ENCODE peak calls at places on chromosomes 13 and 19, in five cellular contexts. One of them, this sample, is unnamed.

GRCh38 chr19:34773555-34773864 is 495 bp upstream of the ZNF599 start:
- DNase-seq in H1: no peak
- DNase-seq in H9: no peak
- DNase-seq in mesenchymal stem cell: no peak
- DNase-seq in IMR-90: no peak
- DNase-seq in this sample: no peak

GRCh38 chr19:50705422-50706019 is 14.1 kb downstream of the SHANK1 start:
- DNase-seq in H1: no peak
- DNase-seq in H9: peak; percentile 67
- DNase-seq in mesenchymal stem cell: peak; percentile 5
- DNase-seq in IMR-90: peak; percentile 76
- DNase-seq in this sample: no peak

GRCh38 chr13:98974053-98974452 is 3.8 kb downstream of the DOCK9 start:
- DNase-seq in H1: no peak
- DNase-seq in H9: no peak
- DNase-seq in mesenchymal stem cell: no peak
- DNase-seq in IMR-90: no peak
- DNase-seq in this sample: no peak

GRCh38 chr19:32041681-32042292 is 303.6 kb upstream of the ZNF507 start:
- DNase-seq in H1: no peak
- DNase-seq in H9: peak; percentile 43
- DNase-seq in mesenchymal stem cell: peak; percentile 41
- DNase-seq in IMR-90: peak; percentile 31
- DNase-seq in this sample: peak; percentile 57

GRCh38 chr13:30255696-30256095 is 51.7 kb downstream of the KATNAL1 start:
- DNase-seq in H1: no peak
- DNase-seq in H9: no peak
- DNase-seq in mesenchymal stem cell: no peak
- DNase-seq in IMR-90: no peak
- DNase-seq in this sample: no peak

GRCh38 chr19:30371960-30372824 is at the start of gene ZNF536:
- DNase-seq in H1: no peak
- DNase-seq in H9: no peak
- DNase-seq in mesenchymal stem cell: no peak
- DNase-seq in IMR-90: no peak
- DNase-seq in this sample: no peak

GRCh38 chr19:11479470-11480080 is 1.3 kb downstream of the ELAVL3 start:
- DNase-seq in H1: peak; percentile 67
- DNase-seq in H9: peak; percentile 92
- DNase-seq in mesenchymal stem cell: no peak
- DNase-seq in IMR-90: no peak
- DNase-seq in this sample: peak; percentile 50

GRCh38 chr13:109900320-109900719 is 113.9 kb upstream of the IRS2 start:
- DNase-seq in H1: no peak
- DNase-seq in H9: no peak
- DNase-seq in mesenchymal stem cell: no peak
- DNase-seq in IMR-90: no peak
- DNase-seq in this sample: no peak

GRCh38 chr19:48756686-48757085 is 1.4 kb downstream of the FGF21 start:
- DNase-seq in H1: no peak
- DNase-seq in H9: no peak
- DNase-seq in mesenchymal stem cell: no peak
- DNase-seq in IMR-90: no peak
- DNase-seq in this sample: no peak

GRCh38 chr13:104773775-104774174 is 1707.6 kb upstream of the SLC10A2 start:
- DNase-seq in H1: no peak
- DNase-seq in H9: no peak
- DNase-seq in mesenchymal stem cell: peak; percentile 82
- DNase-seq in IMR-90: peak; percentile 54
- DNase-seq in this sample: peak; percentile 35

GRCh38 chr13:78632956-78633355 is 26.0 kb downstream of the OBI1 start:
- DNase-seq in H1: no peak
- DNase-seq in H9: no peak
- DNase-seq in mesenchymal stem cell: no peak
- DNase-seq in IMR-90: no peak
- DNase-seq in this sample: no peak
- H4K91ac ChIP-seq in H1: no peak overlapping the region
- H4K91ac ChIP-seq in H9: no peak overlapping the region
- H4K91ac ChIP-seq in mesenchymal stem cell: no peak overlapping the region
- H4K91ac ChIP-seq in IMR-90: no peak overlapping the region
- H4K91ac ChIP-seq in this sample: no peak overlapping the region

DNA sequence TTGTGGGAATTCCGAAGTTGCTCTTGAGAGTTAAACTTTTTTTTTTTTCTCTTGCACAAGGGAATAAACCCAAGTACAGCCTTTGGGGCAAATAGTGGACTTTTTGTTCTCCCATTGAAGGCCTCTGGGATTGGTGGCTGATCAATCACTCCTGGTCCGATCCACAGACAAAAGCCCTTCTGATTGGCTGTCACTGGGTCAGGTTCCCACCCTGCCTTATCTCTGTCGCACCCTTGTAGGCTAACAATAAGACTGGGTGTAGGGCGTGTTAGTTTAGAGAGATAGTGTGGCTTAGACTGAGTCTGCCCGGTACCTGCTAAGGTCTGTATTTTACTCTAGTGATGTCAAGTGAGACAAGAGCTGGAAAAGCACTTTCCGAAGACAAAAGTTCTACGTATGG is 380.8 kb downstream of the NDFIP2 start:
- DNase-seq in H1: no peak
- DNase-seq in H9: no peak
- DNase-seq in mesenchymal stem cell: no peak
- DNase-seq in IMR-90: no peak
- DNase-seq in this sample: no peak
- H2BK15ac ChIP-seq in H1: no peak overlapping the region
- H2BK15ac ChIP-seq in H9: no peak overlapping the region
- H2BK15ac ChIP-seq in mesenchymal stem cell: no peak overlapping the region
- H2BK15ac ChIP-seq in IMR-90: no peak overlapping the region
- H2BK15ac ChIP-seq in this sample: no peak overlapping the region

DNA sequence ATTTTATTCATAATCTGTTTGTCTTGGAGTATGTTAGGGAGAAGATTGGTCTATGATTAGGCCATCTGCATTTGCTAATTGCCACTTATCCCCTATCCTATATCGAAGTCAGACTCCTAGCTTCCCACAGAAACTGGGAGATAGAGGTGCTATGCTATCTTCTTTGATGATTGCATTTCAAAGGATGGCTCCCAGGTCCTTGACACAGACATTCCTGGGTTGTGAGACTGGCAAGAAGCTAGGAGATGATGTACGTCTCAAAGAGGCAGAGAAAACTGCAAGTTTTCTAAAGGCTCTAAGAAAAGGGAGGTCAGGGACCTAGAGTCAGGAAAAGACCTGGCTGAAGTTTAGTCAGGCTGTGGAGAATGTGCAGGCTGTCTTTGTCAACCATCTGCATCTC is 1251.9 kb downstream of the PCDH17 start:
- DNase-seq in H1: no peak
- DNase-seq in H9: no peak
- DNase-seq in mesenchymal stem cell: no peak
- DNase-seq in IMR-90: no peak
- DNase-seq in this sample: no peak
- H2BK120ac ChIP-seq in H1: no peak overlapping the region
- H2BK120ac ChIP-seq in H9: no peak overlapping the region
- H2BK120ac ChIP-seq in mesenchymal stem cell: no peak overlapping the region
- H2BK120ac ChIP-seq in IMR-90: no peak overlapping the region
- H2BK120ac ChIP-seq in this sample: no peak overlapping the region

GRCh38 chr19:18417250-18418033 is 1.8 kb upstream of the SSBP4 start:
- DNase-seq in H1: no peak
- DNase-seq in H9: peak; percentile 85
- DNase-seq in mesenchymal stem cell: peak; percentile 93
- DNase-seq in IMR-90: peak; percentile 73
- DNase-seq in this sample: peak; percentile 67

GRCh38 chr19:18418725-18419194 is 438 bp upstream of the SSBP4 start:
- DNase-seq in H1: no peak
- DNase-seq in H9: no peak
- DNase-seq in mesenchymal stem cell: peak; percentile 68
- DNase-seq in IMR-90: no peak
- DNase-seq in this sample: no peak

GRCh38 chr19:18416778-18417249 is 2.4 kb upstream of the SSBP4 start:
- DNase-seq in H1: no peak
- DNase-seq in H9: peak; percentile 87
- DNase-seq in mesenchymal stem cell: peak; percentile 97
- DNase-seq in IMR-90: peak; percentile 78
- DNase-seq in this sample: peak; percentile 77

GRCh38 chr19:18419195-18419698 is at the start of gene SSBP4:
- DNase-seq in H1: no peak
- DNase-seq in H9: no peak
- DNase-seq in mesenchymal stem cell: peak; percentile 82
- DNase-seq in IMR-90: peak; percentile 70
- DNase-seq in this sample: peak; percentile 76

DNA sequence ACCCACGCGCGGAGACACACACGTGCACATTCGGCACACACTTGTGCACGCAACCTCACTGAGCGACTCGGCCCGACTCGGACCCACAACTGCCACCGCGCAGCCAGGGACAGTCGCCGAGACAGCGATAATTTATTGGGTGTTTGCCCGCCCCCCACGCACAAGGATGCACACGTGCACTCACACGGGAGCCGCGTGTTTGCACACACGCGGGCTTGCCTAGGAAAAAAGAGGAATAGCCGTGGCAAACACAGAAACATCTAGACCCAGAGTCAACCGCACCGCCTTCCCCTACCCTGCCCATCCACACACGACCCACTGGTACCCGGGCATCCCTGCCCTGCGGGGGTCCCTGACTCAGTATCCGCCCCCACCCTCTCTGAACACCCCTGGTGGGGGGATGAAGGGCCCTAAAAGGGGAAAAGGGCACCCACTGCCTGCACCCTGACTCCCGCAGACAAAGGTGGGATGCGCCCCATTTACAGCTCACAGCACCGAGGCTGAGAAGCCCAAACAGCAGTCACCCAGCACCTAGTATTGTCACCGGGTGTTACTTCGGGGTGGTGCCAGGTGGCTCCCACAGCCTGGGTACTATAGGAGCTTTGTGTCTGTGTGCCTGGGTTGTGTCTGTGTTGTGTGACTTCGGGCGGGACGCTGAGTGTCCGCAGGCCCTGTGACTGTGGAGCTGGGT is 1.0 kb upstream of the SSBP4 start:
- DNase-seq in H1: no peak
- DNase-seq in H9: no peak
- DNase-seq in mesenchymal stem cell: no peak
- DNase-seq in IMR-90: no peak
- DNase-seq in this sample: no peak
- H4K91ac ChIP-seq in H1: peak overlapping the region; percentile 99
- H4K91ac ChIP-seq in H9: no peak overlapping the region
- H4K91ac ChIP-seq in mesenchymal stem cell: peak overlapping the region; percentile 99
- H4K91ac ChIP-seq in IMR-90: peak overlapping the region; percentile 91
- H4K91ac ChIP-seq in this sample: peak overlapping the region; percentile 56

GRCh38 chr13:79997244-79997643 is 343.7 kb downstream of the SPRY2 start:
- DNase-seq in H1: no peak
- DNase-seq in H9: no peak
- DNase-seq in mesenchymal stem cell: peak; percentile 51
- DNase-seq in IMR-90: peak; percentile 15
- DNase-seq in this sample: no peak

GRCh38 chr13:79998386-79998785 is 342.5 kb downstream of the SPRY2 start:
- DNase-seq in H1: no peak
- DNase-seq in H9: no peak
- DNase-seq in mesenchymal stem cell: no peak
- DNase-seq in IMR-90: no peak
- DNase-seq in this sample: no peak

GRCh38 chr13:80000679-80001509 is 340.0 kb downstream of the SPRY2 start:
- DNase-seq in H1: no peak
- DNase-seq in H9: no peak
- DNase-seq in mesenchymal stem cell: no peak
- DNase-seq in IMR-90: no peak
- DNase-seq in this sample: no peak

GRCh38 chr13:79999601-80000000 is 341.3 kb downstream of the SPRY2 start:
- DNase-seq in H1: no peak
- DNase-seq in H9: no peak
- DNase-seq in mesenchymal stem cell: no peak
- DNase-seq in IMR-90: peak; percentile 15
- DNase-seq in this sample: no peak

DNA sequence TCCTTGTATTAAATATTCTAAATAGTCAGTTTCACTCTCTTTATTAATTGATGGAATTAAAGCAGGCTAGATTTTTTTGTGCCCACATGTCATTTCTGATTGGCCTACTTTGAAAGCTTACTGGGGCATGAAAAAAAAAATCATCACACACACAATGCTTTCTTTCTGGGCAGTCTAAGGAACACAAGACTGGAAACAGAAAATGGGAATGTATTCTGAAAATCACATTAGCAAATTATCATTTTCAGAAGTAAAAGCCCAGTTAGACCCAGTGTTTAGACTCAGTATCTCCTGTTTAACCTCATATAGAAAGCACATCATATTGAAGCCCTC is 339.4 kb downstream of the SPRY2 start:
- DNase-seq in H1: no peak
- DNase-seq in H9: no peak
- DNase-seq in mesenchymal stem cell: no peak
- DNase-seq in IMR-90: no peak
- DNase-seq in this sample: no peak
- H2BK15ac ChIP-seq in H1: no peak overlapping the region
- H2BK15ac ChIP-seq in H9: no peak overlapping the region
- H2BK15ac ChIP-seq in mesenchymal stem cell: no peak overlapping the region
- H2BK15ac ChIP-seq in IMR-90: no peak overlapping the region
- H2BK15ac ChIP-seq in this sample: no peak overlapping the region

GRCh38 chr19:17125052-17125727 is 49.6 kb downstream of the MYO9B start:
- DNase-seq in H1: no peak
- DNase-seq in H9: no peak
- DNase-seq in mesenchymal stem cell: no peak
- DNase-seq in IMR-90: peak; percentile 34
- DNase-seq in this sample: no peak
- H2BK120ac ChIP-seq in H1: no peak overlapping the region
- H2BK120ac ChIP-seq in H9: no peak overlapping the region
- H2BK120ac ChIP-seq in mesenchymal stem cell: no peak overlapping the region
- H2BK120ac ChIP-seq in IMR-90: peak overlapping the region; percentile 79
- H2BK120ac ChIP-seq in this sample: no peak overlapping the region

GRCh38 chr19:38276942-38277517 is 12.7 kb downstream of the SPINT2 start:
- DNase-seq in H1: no peak
- DNase-seq in H9: no peak
- DNase-seq in mesenchymal stem cell: no peak
- DNase-seq in IMR-90: no peak
- DNase-seq in this sample: no peak
- H4K91ac ChIP-seq in H1: no peak overlapping the region
- H4K91ac ChIP-seq in H9: no peak overlapping the region
- H4K91ac ChIP-seq in mesenchymal stem cell: no peak overlapping the region
- H4K91ac ChIP-seq in IMR-90: peak overlapping the region; percentile 51
- H4K91ac ChIP-seq in this sample: no peak overlapping the region